ENCODE peak calls at places on chromosome 2, in seven cellular contexts. X is Calu3; U is NCI-H1417; N is activated CD4-positive, alpha-beta T cell treated with anti-CD3 and anti-CD28 coated beads, Interleukin-2, amount 10 ng/mL, durations not matched to agents 7 days and 5 days; M is AG09319; K is NCI-H1436; H is naive thymus-derived CD4-positive, alpha-beta T cell. C is an unnamed sample.

GRCh38 chr2:217409939-217410820 is 550.3 kb upstream of the TNP1 start:
- DNase-seq in M (no peak), K (no peak), X (no peak), U (no peak), H (no peak), N (no peak), C (no peak)

GRCh38 chr2:39380525-39381150 is 56.4 kb downstream of the MAP4K3 start:
- DNase-seq in H (no peak), X (no peak), U (no peak), N (no peak), K (no peak), M (no peak), C (no peak)

GRCh38 chr2:62787381-62787780 is 81.9 kb downstream of the EHBP1 start:
- DNase-seq in K (peak), M (no peak), H (no peak), U (no peak), N (no peak), X (no peak), C (no peak)

GRCh38 chr2:219385958-219386520 is 1.7 kb downstream of the DNPEP start:
- DNase-seq in N (no peak), U (no peak), X (no peak), H (no peak), K (no peak), M (no peak), C (no peak)

GRCh38 chr2:27715318-27716165 is 51.9 kb downstream of the SLC4A1AP start:
- DNase-seq in K (no peak), H (peak), U (no peak), N (peak), M (no peak), X (peak), C (peak)

GRCh38 chr2:240569523-240569997 is 1.3 kb downstream of the RNPEPL1 start:
- DNase-seq in K (no peak), U (no peak), M (no peak), H (no peak), X (no peak), N (no peak), C (no peak)

GRCh38 chr2:230405824-230406223 is 10.2 kb upstream of the SP100 start:
- DNase-seq in U (no peak), N (no peak), K (no peak), X (no peak), H (no peak), M (no peak), C (no peak)

GRCh38 chr2:136255648-136256461 is 137.9 kb upstream of the CXCR4 start:
- DNase-seq in M (no peak), U (peak), K (no peak), X (no peak), H (peak), N (no peak), C (no peak)

GRCh38 chr2:217994776-217995274 is 8.0 kb downstream of the TNS1 start:
- DNase-seq in U (no peak), M (no peak), K (no peak), H (no peak), X (no peak), N (no peak), C (no peak)

GRCh38 chr2:61340242-61340641 is 130.6 kb downstream of the USP34 start:
- DNase-seq in K (no peak), M (no peak), X (no peak), U (no peak), N (no peak), H (no peak), C (no peak)

GRCh38 chr2:125745514-125745913 is 910.4 kb upstream of the GYPC start:
- DNase-seq in U (peak), K (peak), X (peak), M (no peak), N (no peak), H (no peak), C (no peak)

GRCh38 chr2:84900951-84901350 is 4.5 kb upstream of the TMSB10 start:
- DNase-seq in M (no peak), N (no peak), X (no peak), K (no peak), H (no peak), U (no peak), C (no peak)

GRCh38 chr2:225334524-225334923 is 65.0 kb upstream of the NYAP2 start:
- DNase-seq in N (no peak), X (no peak), U (peak), H (no peak), K (peak), M (no peak), C (no peak)

GRCh38 chr2:64063924-64064331 is 44.7 kb upstream of the VPS54 start:
- DNase-seq in M (no peak), K (no peak), N (no peak), U (no peak), X (no peak), H (no peak), C (no peak)

GRCh38 chr2:202037086-202037485 is 3.4 kb downstream of the FZD7 start:
- DNase-seq in N (no peak), H (no peak), U (no peak), X (no peak), K (no peak), M (no peak), C (no peak)

GRCh38 chr2:237859533-237860272 is at the start of gene RAMP1:
- DNase-seq in K (no peak), U (no peak), N (no peak), M (no peak), H (no peak), X (peak), C (no peak)

GRCh38 chr2:239522740-239523119 is 121.9 kb upstream of the HDAC4 start:
- DNase-seq in M (no peak), H (no peak), K (no peak), X (no peak), N (no peak), U (no peak), C (no peak)

GRCh38 chr2:80515961-80516360 is 211.4 kb upstream of the LRRTM1 start:
- DNase-seq in U (no peak), K (no peak), H (no peak), X (no peak), M (no peak), N (no peak), C (no peak)

GRCh38 chr2:54675738-54676137 is 47.7 kb upstream of the EML6 start:
- DNase-seq in X (no peak), K (no peak), N (no peak), U (no peak), M (no peak), H (no peak), C (no peak)

GRCh38 chr2:62118160-62118559 is 77.8 kb upstream of the B3GNT2 start:
- DNase-seq in X (no peak), U (no peak), K (no peak), H (no peak), N (no peak), M (no peak), C (no peak)

GRCh38 chr2:34050413-34050812 is 451.3 kb upstream of the FAM98A start:
- DNase-seq in X (no peak), U (no peak), H (no peak), N (no peak), K (no peak), M (no peak), C (no peak)

GRCh38 chr2:134522856-134523460 is 195.8 kb downstream of the TMEM163 start:
- DNase-seq in U (no peak), N (no peak), X (no peak), H (no peak), K (peak), M (no peak), C (no peak)

GRCh38 chr2:25651066-25651465 is 22.3 kb downstream of the DTNB start:
- DNase-seq in N (no peak), H (no peak), M (no peak), K (no peak), U (no peak), X (no peak), C (no peak)

GRCh38 chr2:202771741-202772470 is 99.7 kb downstream of the ICA1L start:
- DNase-seq in X (no peak), M (no peak), K (no peak), U (no peak), H (no peak), N (no peak), C (no peak)

GRCh38 chr2:189685540-189686229 is 11.2 kb downstream of the ANKAR start:
- DNase-seq in U (no peak), X (no peak), N (no peak), K (no peak), M (peak), H (no peak), C (no peak)

GRCh38 chr2:122329266-122329665 is 573.8 kb downstream of the TSN start:
- DNase-seq in N (no peak), X (no peak), K (no peak), U (no peak), M (no peak), H (no peak), C (no peak)

GRCh38 chr2:127419448-127420038 is 1.3 kb downstream of the PROC start:
- DNase-seq in M (no peak), X (no peak), U (no peak), H (no peak), N (no peak), K (peak), C (no peak)

GRCh38 chr2:80328033-80328635 is 23.6 kb upstream of the LRRTM1 start:
- DNase-seq in X (no peak), K (no peak), M (no peak), U (no peak), H (no peak), N (no peak), C (no peak)

GRCh38 chr2:235238537-235238936 is 255.3 kb upstream of the AGAP1 start:
- DNase-seq in M (peak), U (no peak), X (no peak), N (no peak), H (no peak), K (no peak), C (no peak)

GRCh38 chr2:226649871-226650660 is 149.6 kb downstream of the IRS1 start:
- DNase-seq in N (peak), U (no peak), H (no peak), K (peak), X (peak), M (peak), C (no peak)

GRCh38 chr2:99911711-99912110 is 230.7 kb downstream of the AFF3 start:
- DNase-seq in U (no peak), X (no peak), N (no peak), K (no peak), M (no peak), H (no peak), C (no peak)

GRCh38 chr2:168976034-168976654 is 55.0 kb downstream of the ABCB11 start:
- DNase-seq in K (no peak), H (no peak), M (no peak), N (no peak), U (no peak), X (no peak), C (no peak)

GRCh38 chr2:200614249-200614648 is 28.4 kb downstream of the AOX1 start:
- DNase-seq in X (no peak), U (no peak), H (no peak), N (no peak), K (no peak), M (no peak), C (no peak)

C was measured in posterior cingulate gyrus.